ENCODE peak calls at places on chromosomes 1 and 21, in nine cellular contexts. O is GM06990, J is HCT116, P is heart left ventricle, C is AG10803, X is NB4, B is prostate gland, R is heart right ventricle, F is foreskin fibroblast. E is an unnamed sample.

GRCh38 chr1:235074335-235075120 is 54.1 kb downstream of the TOMM20 start:
- DNase-seq in J (no peak), R (peak), X (peak), F (peak), P (peak), O (peak), C (peak), B (peak), E (no peak)

GRCh38 chr1:60169206-60169605 is 95.6 kb upstream of the C1orf87 start:
- DNase-seq in P (no peak), C (peak), X (no peak), O (no peak), R (no peak), F (peak), B (no peak), J (no peak), E (no peak)

GRCh38 chr1:114316204-114316603 is 162.5 kb upstream of the SYT6 start:
- DNase-seq in B (no peak), X (no peak), R (no peak), F (no peak), O (no peak), J (no peak), C (no peak), P (no peak), E (no peak)

GRCh38 chr1:24201941-24202440 is 14.9 kb upstream of the IFNLR1 start:
- DNase-seq in R (peak), J (peak), X (peak), C (peak), P (peak), F (peak), O (no peak), B (peak), E (peak)

GRCh38 chr1:212581034-212581433 is 27.5 kb upstream of the ATF3 start:
- DNase-seq in O (no peak), R (no peak), C (no peak), J (no peak), P (no peak), X (no peak), B (no peak), F (no peak), E (no peak)

GRCh38 chr21:43818685-43819084 is 29.3 kb downstream of the RRP1 start:
- DNase-seq in J (no peak), B (no peak), O (no peak), C (no peak), F (no peak), R (no peak), P (no peak), X (peak), E (no peak)

GRCh38 chr21:33202464-33203363 is 27.0 kb upstream of the IFNAR2 start:
- DNase-seq in X (peak), P (no peak), C (no peak), F (no peak), B (no peak), J (no peak), R (no peak), O (no peak), E (no peak)

GRCh38 chr21:28893687-28894086 is 99.0 kb downstream of the LTN1 start:
- DNase-seq in B (no peak), J (no peak), X (no peak), P (no peak), O (no peak), C (no peak), R (no peak), F (no peak), E (no peak)

GRCh38 chr1:10338047-10338446 is 60.8 kb upstream of the PGD start:
- DNase-seq in O (no peak), F (peak), C (peak), B (no peak), P (peak), X (peak), J (peak), R (peak), E (no peak)

GRCh38 chr1:70048336-70048735 is 157.0 kb downstream of the LRRC40 start:
- DNase-seq in B (no peak), J (no peak), X (no peak), F (peak), C (no peak), P (no peak), R (no peak), O (no peak), E (no peak)

GRCh38 chr1:208054885-208055507 is 144.1 kb upstream of the CD34 start:
- DNase-seq in X (no peak), J (no peak), B (no peak), C (no peak), O (no peak), R (no peak), F (no peak), P (no peak), E (no peak)

GRCh38 chr1:155011004-155011416 is 8.4 kb downstream of the ZBTB7B start:
- DNase-seq in B (no peak), X (no peak), J (no peak), O (no peak), C (no peak), P (no peak), R (no peak), F (no peak), E (no peak)

GRCh38 chr1:155010211-155010918 is 7.8 kb downstream of the ZBTB7B start:
- DNase-seq in X (peak), O (no peak), F (no peak), P (no peak), J (no peak), R (no peak), B (no peak), C (no peak), E (no peak)

GRCh38 chr1:155008015-155008941 is 5.7 kb downstream of the ZBTB7B start:
- DNase-seq in B (peak), P (peak), F (no peak), X (peak), C (no peak), O (no peak), J (no peak), R (no peak), E (no peak)

GRCh38 chr1:155009221-155009711 is 6.7 kb downstream of the ZBTB7B start:
- DNase-seq in P (no peak), J (no peak), R (no peak), B (no peak), F (no peak), C (no peak), X (no peak), O (no peak), E (no peak)

GRCh38 chr1:155009742-155010141 is 7.1 kb downstream of the ZBTB7B start:
- DNase-seq in C (no peak), O (no peak), J (no peak), X (peak), P (no peak), R (no peak), F (no peak), B (no peak), E (no peak)
- TF ChIP-seq CTCF in C (no peak), O (no peak), J (no peak), X (no peak), P (no peak), R (no peak), F (no peak), B (no peak), E (no peak)

DNA sequence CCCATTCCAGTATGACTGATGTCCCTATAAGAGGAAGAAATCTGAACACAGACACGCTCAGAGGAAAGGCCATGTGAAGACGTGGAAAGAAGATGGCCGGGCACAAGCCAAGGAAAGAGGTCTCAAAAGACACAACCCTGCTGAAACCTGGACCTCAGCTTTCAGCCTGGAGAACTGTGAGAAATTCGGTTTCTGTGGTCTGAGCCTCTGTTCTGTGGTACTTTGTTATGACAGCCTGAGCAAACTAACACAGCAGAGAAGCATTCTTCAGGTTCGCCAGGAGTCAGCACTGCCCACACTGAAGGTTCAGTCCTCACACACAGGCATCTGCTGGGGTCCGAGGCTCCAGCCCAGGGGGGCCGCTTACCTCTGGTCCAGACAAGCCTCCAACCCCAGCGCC is 37.7 kb downstream of the SEC16B start:
- DNase-seq in R (no peak), F (no peak), C (no peak), P (no peak), X (no peak), J (no peak), O (no peak), B (no peak), E (no peak)
- TF ChIP-seq CTCF in R (no peak), F (no peak), C (no peak), P (no peak), X (no peak), J (no peak), O (no peak), B (no peak), E (no peak)

DNA sequence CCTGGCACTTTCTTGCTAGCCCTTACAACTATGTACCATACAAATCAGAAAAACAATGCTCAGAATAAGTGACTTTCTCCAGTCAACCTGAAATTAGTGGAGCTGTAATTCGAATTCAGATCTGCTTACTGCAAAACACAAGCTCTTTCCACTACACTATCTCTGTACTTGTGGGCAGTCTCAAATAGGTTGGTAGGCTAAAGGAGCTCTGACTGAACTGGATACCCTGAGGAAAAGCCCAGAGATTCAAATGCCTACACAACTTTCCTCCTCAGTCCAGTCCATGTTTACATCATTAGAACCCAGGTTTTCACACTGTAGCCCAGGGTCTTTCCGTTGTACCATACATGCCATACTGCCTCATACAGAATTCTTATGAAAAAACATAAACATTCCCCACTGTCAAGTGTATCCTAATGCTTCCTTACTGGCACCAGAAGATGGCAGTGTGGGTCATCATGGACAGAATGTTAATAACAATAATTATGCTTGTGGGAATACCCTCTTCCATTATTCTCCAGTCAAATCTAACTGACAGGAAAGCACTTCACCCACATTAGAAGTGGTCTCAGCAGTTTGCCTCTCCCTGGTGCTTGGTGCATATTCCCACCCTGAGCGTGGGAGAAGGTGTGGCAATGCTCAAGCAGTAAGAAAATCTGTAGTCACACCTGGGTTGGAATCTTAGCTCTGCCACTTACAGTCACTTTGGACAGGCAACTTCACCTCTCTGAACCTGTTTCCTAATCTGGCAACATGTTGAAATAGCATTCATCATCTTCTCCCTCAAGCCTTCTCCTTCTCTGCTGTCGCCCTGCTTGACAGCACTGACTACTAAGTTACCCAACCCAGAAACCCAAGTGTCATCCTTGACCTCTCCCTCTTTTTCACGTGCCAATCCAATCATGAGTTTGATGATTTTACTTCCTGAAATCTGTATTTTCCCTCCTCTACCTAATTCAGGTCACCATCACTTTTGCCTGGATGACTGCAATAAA is 14.4 kb upstream of the ZFYVE9 start:
- DNase-seq in J (peak), P (peak), R (peak), O (no peak), B (peak), X (peak), C (peak), F (peak), E (no peak)
- TF ChIP-seq CTCF in J (peak), P (peak), R (peak), O (peak), B (peak), X (peak), C (peak), F (peak), E (peak)

GRCh38 chr1:150763631-150764223 is 1.9 kb downstream of the CTSS start:
- DNase-seq in F (no peak), C (no peak), X (peak), P (no peak), B (no peak), R (no peak), J (no peak), O (peak), E (no peak)

GRCh38 chr1:150763018-150763417 is 2.6 kb downstream of the CTSS start:
- DNase-seq in F (no peak), B (no peak), X (no peak), O (no peak), J (no peak), C (no peak), P (no peak), R (no peak), E (no peak)

GRCh38 chr1:150764617-150765090 is 924 bp downstream of the CTSS start:
- DNase-seq in B (no peak), O (peak), F (peak), R (no peak), P (no peak), X (peak), C (peak), J (no peak), E (no peak)

GRCh38 chr1:150762559-150762958 is 3.0 kb downstream of the CTSS start:
- DNase-seq in C (no peak), O (no peak), F (no peak), B (no peak), J (no peak), R (no peak), P (no peak), X (no peak), E (no peak)

DNA sequence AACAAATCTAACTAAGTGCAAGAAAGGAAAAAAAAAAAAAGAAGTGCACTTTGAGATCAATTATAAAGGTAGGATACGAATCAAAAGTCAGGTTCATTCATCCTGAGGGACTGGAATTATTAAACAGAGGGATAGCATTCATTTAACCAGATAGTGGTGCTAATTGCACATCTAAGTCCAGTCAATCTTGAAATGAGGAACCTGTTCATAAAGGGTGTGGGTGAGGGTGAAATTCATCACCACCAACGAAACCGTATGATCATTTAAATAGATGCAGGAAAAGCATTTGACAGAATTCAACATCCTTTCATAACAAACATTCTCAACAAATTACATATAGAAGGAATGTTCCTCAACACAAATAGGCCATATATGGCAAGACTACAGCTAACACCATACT is 5.6 kb downstream of the CTSS start:
- DNase-seq in O (no peak), P (no peak), F (no peak), B (no peak), R (no peak), J (no peak), C (no peak), X (peak), E (no peak)
- TF ChIP-seq CTCF in O (no peak), P (no peak), F (no peak), B (no peak), R (no peak), J (no peak), C (no peak), X (no peak), E (no peak)

GRCh38 chr1:1349256-1350012 is at the start of gene DVL1:
- DNase-seq in X (peak), O (peak), J (no peak), P (peak), B (peak), R (peak), F (peak), C (peak), E (no peak)
- TF ChIP-seq CTCF in X (peak), O (peak), J (peak), P (peak), B (peak), R (peak), F (peak), C (peak), E (peak)

GRCh38 chr1:202862672-202863560 is 26.0 kb downstream of the RABIF start:
- DNase-seq in P (no peak), X (no peak), J (no peak), C (no peak), O (no peak), B (no peak), F (no peak), R (no peak), E (no peak)
- TF ChIP-seq CTCF in P (no peak), X (no peak), J (no peak), C (no peak), O (no peak), B (no peak), F (no peak), R (no peak), E (no peak)

DNA sequence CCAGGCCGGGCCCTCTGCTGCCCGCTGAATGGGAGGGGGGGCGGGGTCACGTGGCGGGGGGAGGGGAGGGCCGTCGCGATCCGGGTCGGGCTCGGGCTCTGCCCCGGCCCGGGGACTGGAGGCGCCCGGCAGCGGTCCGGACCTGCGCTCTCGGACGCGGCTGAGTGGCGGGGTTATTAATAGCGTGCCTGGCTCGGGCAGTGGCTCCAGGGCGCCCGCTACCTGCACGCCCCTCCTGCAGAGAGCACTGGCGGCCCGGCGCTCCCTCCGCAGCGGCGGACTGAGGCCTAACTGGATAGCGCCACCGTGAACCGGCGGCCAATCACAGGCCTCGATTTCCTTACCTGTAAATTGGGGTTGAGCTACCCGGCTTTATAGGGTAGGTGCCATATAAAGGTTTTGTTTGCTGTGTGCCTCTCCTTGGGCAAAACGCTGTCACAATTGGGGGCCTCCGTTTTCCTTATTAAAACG is 28.0 kb downstream of the AHDC1 start:
- DNase-seq in J (no peak), C (no peak), P (peak), O (no peak), F (peak), X (no peak), R (peak), B (peak), E (no peak)
- TF ChIP-seq CTCF in J (no peak), C (no peak), P (peak), O (peak), F (no peak), X (no peak), R (peak), B (peak), E (peak)

DNA sequence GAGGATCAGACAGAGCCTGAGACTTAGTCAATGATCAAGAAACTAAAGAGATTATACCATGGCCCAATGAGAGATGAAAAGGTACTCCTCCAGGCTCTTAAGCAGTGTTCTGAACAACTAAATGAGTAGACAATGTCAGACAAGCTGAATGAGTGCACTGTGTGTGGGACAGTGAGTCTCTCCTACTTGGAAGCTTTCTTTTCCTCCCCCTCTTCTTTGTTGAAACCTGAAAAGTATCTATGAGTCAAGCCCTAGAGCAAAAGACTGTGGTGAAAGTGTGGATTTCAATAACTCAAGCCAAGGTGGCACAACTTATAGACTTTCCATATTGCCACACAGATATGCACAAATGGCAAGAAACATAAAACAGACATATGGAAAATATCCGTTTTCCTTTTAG is 96.8 kb downstream of the LMX1A start:
- DNase-seq in J (no peak), X (no peak), C (no peak), R (no peak), B (no peak), O (no peak), P (no peak), F (no peak), E (no peak)
- TF ChIP-seq CTCF in J (no peak), X (no peak), C (no peak), R (no peak), B (no peak), O (no peak), P (no peak), F (no peak), E (no peak)

GRCh38 chr1:199221371-199222150 is 582.7 kb downstream of the PTPRC start:
- DNase-seq in X (peak), C (no peak), O (no peak), B (no peak), R (no peak), P (no peak), J (no peak), F (no peak), E (no peak)
- TF ChIP-seq CTCF in X (no peak), C (no peak), O (peak), B (no peak), R (no peak), P (no peak), J (no peak), F (no peak), E (no peak)

DNA sequence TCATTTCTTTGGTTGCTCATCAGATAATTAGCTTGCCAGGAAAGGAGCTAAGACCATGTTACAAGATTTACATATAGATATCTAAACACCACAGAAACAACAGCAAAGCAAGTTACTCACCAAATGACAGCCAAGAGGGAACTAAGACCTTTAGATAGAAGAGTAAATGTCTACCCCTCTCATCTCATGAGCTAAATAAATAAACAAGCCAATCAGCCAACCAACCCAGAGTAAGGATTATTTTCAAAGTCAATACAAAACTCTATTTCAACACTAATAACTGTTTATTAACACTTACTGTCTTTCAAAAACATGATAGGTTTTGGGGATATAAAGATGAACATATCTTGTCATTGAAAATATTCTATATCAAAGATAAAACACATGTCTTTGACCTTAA is 474.7 kb downstream of the LMO4 start:
- DNase-seq in J (no peak), P (no peak), C (no peak), B (no peak), X (no peak), R (no peak), F (no peak), O (no peak), E (no peak)
- TF ChIP-seq CTCF in J (no peak), P (no peak), C (no peak), B (no peak), X (no peak), R (no peak), F (no peak), O (no peak), E (no peak)

E was measured in LNCaP clone FGC.